ENCODE peak calls at places on chromosomes 5 and 9, in eight cellular contexts. H, R, W, K, P, O, A and X are unnamed samples.

GRCh38 chr9:124870723-124871122 is 8.8 kb downstream of the ARPC5L start:
- DNase-seq in H (no peak), R (no peak), W (no peak), K (no peak), P (no peak), O (no peak), A (no peak), X (peak; percentile 33)

GRCh38 chr9:116979461-116979860 is 292.4 kb downstream of the TRIM32 start:
- DNase-seq in H (no peak), R (no peak), W (no peak), K (no peak), P (peak; percentile 54), O (no peak), A (no peak), X (no peak)

GRCh38 chr9:111851536-111851935 is 45.1 kb upstream of the UGCG start:
- DNase-seq in H (peak; percentile 17), R (no peak), W (no peak), K (no peak), P (peak; percentile 93), O (no peak), A (no peak), X (no peak)

GRCh38 chr5:100840364-100840763 is 62.7 kb downstream of the ST8SIA4 start:
- DNase-seq in H (no peak), R (no peak), W (no peak), K (no peak), P (peak; percentile 87), O (no peak), A (no peak), X (no peak)

GRCh38 chr9:86166546-86166945 is 67.2 kb upstream of the GOLM1 start:
- DNase-seq in H (no peak), R (no peak), W (no peak), K (no peak), P (no peak), O (no peak), A (no peak), X (no peak)

GRCh38 chr5:134370306-134370870 is 981 bp upstream of the UBE2B start:
- DNase-seq in H (no peak), R (no peak), W (no peak), K (no peak), P (no peak), O (no peak), A (no peak), X (no peak)

GRCh38 chr9:137441289-137441934 is at the start of gene ENTPD8:
- DNase-seq in H (peak; percentile 83), R (no peak), W (peak; percentile 87), K (no peak), P (peak; percentile 60), O (no peak), A (no peak), X (no peak)

GRCh38 chr5:33933723-33934544 is 2.3 kb upstream of the RXFP3 start:
- DNase-seq in H (no peak), R (peak; percentile 53), W (no peak), K (no peak), P (peak; percentile 82), O (no peak), A (no peak), X (no peak)

GRCh38 chr9:85741112-85741874 is 461 bp downstream of the AGTPBP1 start:
- DNase-seq in H (peak; percentile 52), R (no peak), W (peak; percentile 89), K (peak; percentile 28), P (peak; percentile 15), O (peak; percentile 27), A (peak; percentile 55), X (peak; percentile 64)

GRCh38 chr5:78629590-78629989 is 19.0 kb downstream of the LHFPL2 start:
- DNase-seq in H (no peak), R (no peak), W (no peak), K (no peak), P (no peak), O (no peak), A (no peak), X (no peak)

GRCh38 chr5:165201364-165202143 is 1696.1 kb downstream of the MAT2B start:
- DNase-seq in H (no peak), R (no peak), W (no peak), K (no peak), P (peak; percentile 11), O (no peak), A (no peak), X (no peak)

GRCh38 chr5:1942630-1943029 is 59.9 kb upstream of the IRX4 start:
- DNase-seq in H (no peak), R (no peak), W (no peak), K (no peak), P (no peak), O (no peak), A (no peak), X (no peak)

GRCh38 chr5:1944408-1944807 is 61.7 kb upstream of the IRX4 start:
- DNase-seq in H (no peak), R (no peak), W (no peak), K (no peak), P (no peak), O (no peak), A (no peak), X (no peak)

GRCh38 chr5:1943481-1943880 is 60.8 kb upstream of the IRX4 start:
- DNase-seq in H (no peak), R (no peak), W (no peak), K (no peak), P (no peak), O (no peak), A (no peak), X (no peak)

GRCh38 chr5:1939256-1939655 is 56.5 kb upstream of the IRX4 start:
- DNase-seq in H (no peak), R (no peak), W (no peak), K (no peak), P (no peak), O (no peak), A (no peak), X (no peak)

DNA sequence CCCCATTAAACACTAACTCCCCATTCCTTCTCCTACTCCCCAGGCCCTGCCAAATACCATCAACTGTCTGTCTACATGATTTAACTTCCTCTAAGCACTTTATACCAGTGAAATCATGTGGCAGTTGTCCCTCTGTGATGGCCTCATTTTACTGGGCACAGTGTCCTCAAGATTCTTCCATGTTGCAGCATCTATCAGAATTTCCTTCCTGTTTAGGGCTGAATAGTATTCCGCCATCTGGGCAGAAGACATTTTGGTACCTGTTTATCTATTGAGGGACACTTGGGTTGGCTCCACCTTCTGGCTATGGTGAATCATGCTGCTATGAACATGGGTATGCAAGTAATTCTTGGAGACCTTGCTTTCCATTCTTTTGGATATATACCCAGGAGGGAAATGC is 59.4 kb upstream of the IRX4 start:
- DNase-seq in H (no peak), R (no peak), W (no peak), K (no peak), P (no peak), O (no peak), A (no peak), X (no peak)
- TF ChIP-seq CTCF in H (no peak), R (no peak), W (no peak), K (no peak), P (peak; percentile 17), O (no peak), A (no peak), X (no peak)

GRCh38 chr5:140796718-140797095 is 2.1 kb downstream of the PCDHA2 start:
- DNase-seq in H (no peak), R (no peak), W (peak; percentile 54), K (no peak), P (no peak), O (no peak), A (no peak), X (no peak)

GRCh38 chr5:140802781-140803271 is 2.0 kb downstream of the PCDHA3 start:
- DNase-seq in H (no peak), R (no peak), W (peak; percentile 67), K (no peak), P (no peak), O (no peak), A (no peak), X (no peak)

GRCh38 chr5:140801494-140801841 is 611 bp downstream of the PCDHA3 start:
- DNase-seq in H (no peak), R (no peak), W (no peak), K (no peak), P (no peak), O (peak; percentile 11), A (no peak), X (no peak)

GRCh38 chr5:140795259-140795641 is 598 bp downstream of the PCDHA2 start:
- DNase-seq in H (no peak), R (no peak), W (no peak), K (no peak), P (no peak), O (no peak), A (no peak), X (no peak)

GRCh38 chr5:140800816-140801493 is at the start of gene PCDHA3:
- DNase-seq in H (no peak), R (no peak), W (no peak), K (no peak), P (no peak), O (peak; percentile 18), A (no peak), X (no peak)
- TF ChIP-seq CTCF in H (peak; percentile 27), R (peak; percentile 63), W (peak; percentile 32), K (no peak), P (no peak), O (peak; percentile 11), A (no peak), X (no peak)

GRCh38 chr5:8340739-8341344 is 471.9 kb downstream of the MTRR start:
- DNase-seq in H (no peak), R (peak; percentile 18), W (no peak), K (no peak), P (peak; percentile 75), O (no peak), A (no peak), X (no peak)
- TF ChIP-seq CTCF in H (peak; percentile 62), R (peak; percentile 73), W (peak; percentile 48), K (peak; percentile 16), P (peak; percentile 97), O (peak; percentile 35), A (peak; percentile 32), X (no peak)

GRCh38 chr9:89387970-89388867 is 69.9 kb downstream of the SECISBP2 start:
- DNase-seq in H (no peak), R (peak; percentile 11), W (no peak), K (peak; percentile 33), P (no peak), O (peak; percentile 89), A (no peak), X (no peak)

GRCh38 chr9:89387197-89387849 is 69.0 kb downstream of the SECISBP2 start:
- DNase-seq in H (no peak), R (no peak), W (no peak), K (no peak), P (no peak), O (no peak), A (no peak), X (no peak)

GRCh38 chr9:89390068-89390555 is 71.8 kb downstream of the SECISBP2 start:
- DNase-seq in H (no peak), R (no peak), W (no peak), K (no peak), P (no peak), O (no peak), A (no peak), X (no peak)

GRCh38 chr9:89390578-89390977 is 72.3 kb downstream of the SECISBP2 start:
- DNase-seq in H (no peak), R (no peak), W (no peak), K (no peak), P (no peak), O (no peak), A (no peak), X (no peak)

DNA sequence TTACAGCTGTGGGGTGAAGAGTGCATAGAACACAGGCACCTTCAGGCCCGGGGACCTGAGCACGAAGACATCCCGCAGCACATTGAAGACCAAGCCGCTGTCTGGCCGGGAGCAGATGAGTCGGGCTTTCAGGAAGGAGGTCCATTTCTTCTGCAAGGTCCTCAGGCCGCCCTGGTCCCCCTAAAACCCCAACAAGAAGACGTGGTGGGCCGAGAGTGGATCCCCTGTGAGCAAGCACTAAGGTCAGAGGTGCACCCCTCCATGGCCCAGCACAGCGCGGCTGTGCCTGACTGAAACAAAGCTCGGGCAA is 70.5 kb downstream of the SECISBP2 start:
- DNase-seq in H (no peak), R (no peak), W (no peak), K (no peak), P (no peak), O (no peak), A (no peak), X (no peak)
- TF ChIP-seq CTCF in H (no peak), R (no peak), W (no peak), K (no peak), P (no peak), O (no peak), A (no peak), X (no peak)